ENCODE peak calls at places on chromosomes 13 and 19, in five cellular contexts. W is K562, Z is IMR-90, V is A549, O is GM12878. K is an unnamed sample.

GRCh38 chr13:65971541-65971940 is 1258.6 kb downstream of the PCDH9 start:
- DNase-seq in O (no peak), Z (no peak), V (no peak), W (no peak), K (no peak)

GRCh38 chr19:49786432-49786831 is 19.6 kb downstream of the AP2A1 start:
- DNase-seq in O (no peak), W (peak), V (peak), Z (peak), K (no peak)

GRCh38 chr13:32019612-32020233 is 11.9 kb upstream of the FRY start:
- DNase-seq in V (peak), W (peak), Z (peak), O (peak), K (peak)

GRCh38 chr13:45289936-45290563 is 50.9 kb downstream of the TPT1 start:
- DNase-seq in O (no peak), V (no peak), W (no peak), Z (no peak), K (no peak)

GRCh38 chr19:30791116-30791515 is 418.9 kb downstream of the ZNF536 start:
- DNase-seq in O (no peak), V (no peak), Z (no peak), W (no peak), K (no peak)

GRCh38 chr19:2494447-2495129 is 18.7 kb downstream of the GADD45B start:
- DNase-seq in Z (peak), V (peak), O (no peak), W (peak), K (no peak)

GRCh38 chr13:99308481-99309087 is 1.4 kb upstream of the GPR183 start:
- DNase-seq in Z (peak), W (no peak), O (no peak), V (no peak), K (no peak)

GRCh38 chr19:754530-754929 is 3.6 kb downstream of the MISP start:
- DNase-seq in W (no peak), Z (no peak), V (no peak), O (no peak), K (no peak)

GRCh38 chr13:42615691-42616090 is 41.7 kb downstream of the TNFSF11 start:
- DNase-seq in Z (peak), O (no peak), V (peak), W (no peak), K (no peak)

GRCh38 chr13:33509642-33510229 is 224.2 kb upstream of the STARD13 start:
- DNase-seq in V (peak), O (no peak), Z (no peak), W (no peak), K (no peak)

DNA sequence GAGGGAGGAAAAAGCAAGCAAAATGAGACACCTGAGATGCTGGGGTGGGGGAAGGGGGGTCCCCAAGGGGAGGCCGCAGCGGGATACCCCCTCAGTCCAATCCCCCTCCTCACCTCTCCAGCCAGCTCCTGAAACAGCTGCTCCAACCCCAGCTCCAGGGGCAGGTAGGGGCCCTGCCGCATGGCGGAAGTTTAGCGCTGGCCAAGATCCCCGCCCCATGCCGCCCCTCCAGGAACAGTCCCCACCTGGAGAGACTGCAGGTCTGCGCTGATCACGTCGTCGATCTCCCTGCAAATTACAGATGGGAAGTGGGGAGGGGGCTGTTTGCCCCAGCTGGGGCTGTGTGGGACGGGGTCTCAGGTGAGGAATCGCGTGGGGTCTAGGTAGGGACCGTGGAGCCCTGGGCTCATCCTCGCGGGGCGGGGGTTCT is 9.0 kb downstream of the CAPN12 start:
- DNase-seq in V (peak), Z (no peak), W (peak), O (no peak), K (no peak)
- TF ChIP-seq BHLHE40 in V (no peak), Z (no peak), W (no peak), O (no peak), K (no peak)

GRCh38 chr19:34172661-34173144 is 399 bp downstream of the LSM14A start:
- DNase-seq in W (peak), O (no peak), V (no peak), Z (no peak), K (no peak)
- TF ChIP-seq SMC3 in W (no peak), O (no peak), V (no peak), Z (no peak), K (no peak)

GRCh38 chr19:35027851-35028599 is 2.2 kb upstream of the SCN1B start:
- DNase-seq in Z (peak), O (no peak), V (peak), W (no peak), K (no peak)
- TF ChIP-seq BHLHE40 in Z (no peak), O (no peak), V (no peak), W (no peak), K (no peak)

DNA sequence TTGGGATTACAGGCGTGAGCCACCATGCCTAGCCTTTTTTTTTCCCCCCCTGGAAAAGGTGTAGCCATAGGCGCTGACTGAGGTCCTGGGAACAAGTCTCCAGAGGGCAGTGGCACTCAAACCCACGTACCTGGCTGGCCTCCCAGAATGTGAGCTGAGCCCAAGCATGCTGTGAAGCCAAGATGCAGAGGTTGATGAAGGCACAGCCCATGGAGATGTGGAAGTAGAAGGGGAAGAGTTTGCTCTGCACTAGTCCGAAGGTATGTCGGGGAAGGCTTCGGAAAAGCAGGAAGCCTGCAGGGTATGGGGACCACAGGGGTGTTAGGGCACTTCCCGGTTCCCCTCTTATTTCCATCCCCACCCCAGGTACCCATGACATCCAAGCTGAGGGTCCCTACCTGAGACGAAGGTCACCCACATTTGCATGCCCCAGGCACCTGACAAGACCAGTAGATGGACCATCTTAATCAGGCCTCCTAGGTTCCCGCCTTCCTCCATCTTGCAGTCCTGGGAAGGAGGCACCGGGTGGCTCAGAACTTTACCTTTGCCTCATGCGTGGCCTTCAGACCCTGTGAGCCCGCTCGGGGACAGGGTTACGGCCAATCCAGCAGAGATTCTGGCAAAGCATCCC is 831 bp downstream of the TMEM205 start:
- DNase-seq in Z (no peak), O (no peak), W (no peak), V (no peak), K (no peak)
- TF ChIP-seq SMC3 in Z (no peak), O (no peak), W (no peak), V (no peak), K (no peak)

GRCh38 chr19:36686365-36687213 is 823 bp upstream of the ZNF567 start:
- DNase-seq in V (no peak), Z (peak), W (no peak), O (no peak), K (no peak)
- TF ChIP-seq BHLHE40 in V (no peak), Z (no peak), W (no peak), O (no peak), K (no peak)

GRCh38 chr13:74074723-74075122 is 59.5 kb downstream of the KLF12 start:
- DNase-seq in V (no peak), Z (peak), W (no peak), O (no peak), K (no peak)

GRCh38 chr13:74073231-74073630 is 61.0 kb downstream of the KLF12 start:
- DNase-seq in W (no peak), V (no peak), Z (no peak), O (no peak), K (no peak)

GRCh38 chr13:74080762-74081161 is 53.4 kb downstream of the KLF12 start:
- DNase-seq in O (no peak), V (no peak), Z (no peak), W (no peak), K (no peak)

GRCh38 chr13:74077375-74077774 is 56.8 kb downstream of the KLF12 start:
- DNase-seq in V (no peak), Z (no peak), W (no peak), O (no peak), K (no peak)

GRCh38 chr13:74077847-74078246 is 56.4 kb downstream of the KLF12 start:
- DNase-seq in O (no peak), W (no peak), Z (no peak), V (no peak), K (no peak)
- TF ChIP-seq SMC3 in O (no peak), W (no peak), Z (no peak), V (no peak), K (no peak)

GRCh38 chr13:27379694-27380596 is 44.5 kb upstream of the GTF3A start:
- DNase-seq in W (peak), Z (peak), O (no peak), V (peak), K (peak)
- TF ChIP-seq BHLHE40 in W (no peak), Z (no peak), O (no peak), V (no peak), K (no peak)

GRCh38 chr19:51368366-51369282 is at the start of gene CLDND2:
- DNase-seq in W (peak), V (no peak), Z (no peak), O (no peak), K (no peak)
- TF ChIP-seq SMC3 in W (no peak), V (no peak), Z (no peak), O (no peak), K (no peak)

K was measured in HepG2.